ENCODE peak calls at places on chromosomes 1 and 21, in ten cellular contexts. One of them, this sample, is unnamed.
A peak's percentile ranks its signal among the peaks of the same experiment; 100 is the strongest.

GRCh38 chr1:228282329-228283042 is 74.6 kb downstream of the OBSCN start:
- DNase-seq in left lung: peak; percentile 80
- DNase-seq in tibial artery: no peak
- DNase-seq in naive thymus-derived CD4-positive, alpha-beta T cell: no peak
- DNase-seq in SK-N-MC: no peak
- DNase-seq in cardiac muscle cell: no peak
- DNase-seq in thoracic aorta: no peak
- DNase-seq in CD4-positive, alpha-beta memory T cell: no peak
- DNase-seq in effector memory CD4-positive, alpha-beta T cell: no peak
- DNase-seq in SJSA1: no peak
- DNase-seq in this sample: no peak

GRCh38 chr1:112698366-112699310 is 8.3 kb downstream of the RHOC start:
- DNase-seq in cardiac muscle cell: peak; percentile 60
- DNase-seq in effector memory CD4-positive, alpha-beta T cell: no peak
- DNase-seq in SJSA1: no peak
- DNase-seq in tibial artery: no peak
- DNase-seq in thoracic aorta: no peak
- DNase-seq in SK-N-MC: no peak
- DNase-seq in naive thymus-derived CD4-positive, alpha-beta T cell: no peak
- DNase-seq in left lung: peak; percentile 62
- DNase-seq in CD4-positive, alpha-beta memory T cell: no peak
- DNase-seq in this sample: no peak

GRCh38 chr21:15749045-15749867 is 19.5 kb downstream of the USP25 start:
- DNase-seq in CD4-positive, alpha-beta memory T cell: no peak
- DNase-seq in left lung: no peak
- DNase-seq in thoracic aorta: no peak
- DNase-seq in tibial artery: no peak
- DNase-seq in SJSA1: no peak
- DNase-seq in cardiac muscle cell: no peak
- DNase-seq in effector memory CD4-positive, alpha-beta T cell: no peak
- DNase-seq in SK-N-MC: no peak
- DNase-seq in naive thymus-derived CD4-positive, alpha-beta T cell: no peak
- DNase-seq in this sample: no peak

GRCh38 chr1:228315945-228316588 is 90.6 kb downstream of the TRIM11 start:
- DNase-seq in left lung: peak; percentile 80
- DNase-seq in tibial artery: peak; percentile 61
- DNase-seq in thoracic aorta: no peak
- DNase-seq in effector memory CD4-positive, alpha-beta T cell: no peak
- DNase-seq in cardiac muscle cell: no peak
- DNase-seq in naive thymus-derived CD4-positive, alpha-beta T cell: no peak
- DNase-seq in SK-N-MC: no peak
- DNase-seq in SJSA1: peak; percentile 41
- DNase-seq in CD4-positive, alpha-beta memory T cell: no peak
- DNase-seq in this sample: no peak

GRCh38 chr21:45332415-45332814 is 44.7 kb upstream of the POFUT2 start:
- DNase-seq in SK-N-MC: no peak
- DNase-seq in effector memory CD4-positive, alpha-beta T cell: no peak
- DNase-seq in thoracic aorta: no peak
- DNase-seq in SJSA1: no peak
- DNase-seq in left lung: no peak
- DNase-seq in tibial artery: no peak
- DNase-seq in CD4-positive, alpha-beta memory T cell: no peak
- DNase-seq in naive thymus-derived CD4-positive, alpha-beta T cell: no peak
- DNase-seq in cardiac muscle cell: no peak
- DNase-seq in this sample: no peak

GRCh38 chr1:11787251-11787803 is 18.4 kb downstream of the MTHFR start:
- DNase-seq in thoracic aorta: no peak
- DNase-seq in CD4-positive, alpha-beta memory T cell: no peak
- DNase-seq in left lung: peak; percentile 84
- DNase-seq in cardiac muscle cell: peak; percentile 78
- DNase-seq in tibial artery: peak; percentile 87
- DNase-seq in SK-N-MC: no peak
- DNase-seq in SJSA1: no peak
- DNase-seq in naive thymus-derived CD4-positive, alpha-beta T cell: no peak
- DNase-seq in effector memory CD4-positive, alpha-beta T cell: no peak
- DNase-seq in this sample: no peak

GRCh38 chr1:25809283-25809926 is 9.4 kb downstream of the SELENON start:
- DNase-seq in SK-N-MC: no peak
- DNase-seq in effector memory CD4-positive, alpha-beta T cell: no peak
- DNase-seq in tibial artery: peak; percentile 66
- DNase-seq in left lung: no peak
- DNase-seq in naive thymus-derived CD4-positive, alpha-beta T cell: no peak
- DNase-seq in CD4-positive, alpha-beta memory T cell: no peak
- DNase-seq in thoracic aorta: no peak
- DNase-seq in SJSA1: no peak
- DNase-seq in cardiac muscle cell: no peak
- DNase-seq in this sample: no peak

GRCh38 chr1:32336963-32337675 is 1.1 kb upstream of the MARCKSL1 start:
- DNase-seq in SJSA1: peak; percentile 54
- DNase-seq in SK-N-MC: no peak
- DNase-seq in effector memory CD4-positive, alpha-beta T cell: peak; percentile 53
- DNase-seq in CD4-positive, alpha-beta memory T cell: peak; percentile 58
- DNase-seq in cardiac muscle cell: no peak
- DNase-seq in left lung: peak; percentile 91
- DNase-seq in thoracic aorta: no peak
- DNase-seq in tibial artery: no peak
- DNase-seq in naive thymus-derived CD4-positive, alpha-beta T cell: no peak
- DNase-seq in this sample: peak; percentile 54

GRCh38 chr1:39196244-39197215 is 8.0 kb upstream of the MACF1 start:
- DNase-seq in SJSA1: no peak
- DNase-seq in CD4-positive, alpha-beta memory T cell: peak; percentile 87
- DNase-seq in left lung: no peak
- DNase-seq in SK-N-MC: peak; percentile 75
- DNase-seq in naive thymus-derived CD4-positive, alpha-beta T cell: peak; percentile 90
- DNase-seq in tibial artery: no peak
- DNase-seq in effector memory CD4-positive, alpha-beta T cell: no peak
- DNase-seq in cardiac muscle cell: no peak
- DNase-seq in thoracic aorta: no peak
- DNase-seq in this sample: peak; percentile 39

GRCh38 chr1:19091539-19091938 is 118.5 kb downstream of the UBR4 start:
- DNase-seq in left lung: no peak
- DNase-seq in thoracic aorta: no peak
- DNase-seq in SK-N-MC: no peak
- DNase-seq in SJSA1: no peak
- DNase-seq in effector memory CD4-positive, alpha-beta T cell: no peak
- DNase-seq in naive thymus-derived CD4-positive, alpha-beta T cell: no peak
- DNase-seq in CD4-positive, alpha-beta memory T cell: no peak
- DNase-seq in tibial artery: no peak
- DNase-seq in cardiac muscle cell: no peak
- DNase-seq in this sample: no peak
- H3K9me3 ChIP-seq in left lung: no peaks in the 10 kb centered on the region
- H3K9me3 ChIP-seq in thoracic aorta: no peaks in the 10 kb centered on the region
- H3K9me3 ChIP-seq in SK-N-MC: no peaks in the 10 kb centered on the region
- H3K9me3 ChIP-seq in SJSA1: no peaks in the 10 kb centered on the region
- H3K9me3 ChIP-seq in effector memory CD4-positive, alpha-beta T cell: no peaks in the 10 kb centered on the region
- H3K9me3 ChIP-seq in naive thymus-derived CD4-positive, alpha-beta T cell: no peaks in the 10 kb centered on the region
- H3K9me3 ChIP-seq in CD4-positive, alpha-beta memory T cell: no peaks in the 10 kb centered on the region
- H3K9me3 ChIP-seq in tibial artery: no peaks in the 10 kb centered on the region
- H3K9me3 ChIP-seq in cardiac muscle cell: no peaks in the 10 kb centered on the region
- H3K9me3 ChIP-seq in this sample: no peaks in the 10 kb centered on the region

GRCh38 chr1:55286851-55287602 is 71.9 kb upstream of the USP24 start:
- DNase-seq in cardiac muscle cell: no peak
- DNase-seq in CD4-positive, alpha-beta memory T cell: no peak
- DNase-seq in thoracic aorta: no peak
- DNase-seq in SJSA1: no peak
- DNase-seq in tibial artery: no peak
- DNase-seq in left lung: no peak
- DNase-seq in effector memory CD4-positive, alpha-beta T cell: no peak
- DNase-seq in SK-N-MC: no peak
- DNase-seq in naive thymus-derived CD4-positive, alpha-beta T cell: no peak
- DNase-seq in this sample: no peak
- H3K9me3 ChIP-seq in cardiac muscle cell: no peaks in the 10 kb centered on the region
- H3K9me3 ChIP-seq in CD4-positive, alpha-beta memory T cell: no peaks in the 10 kb centered on the region
- H3K9me3 ChIP-seq in thoracic aorta: no peaks in the 10 kb centered on the region
- H3K9me3 ChIP-seq in SJSA1: no peaks in the 10 kb centered on the region
- H3K9me3 ChIP-seq in tibial artery: no peaks in the 10 kb centered on the region
- H3K9me3 ChIP-seq in left lung: no peaks in the 10 kb centered on the region
- H3K9me3 ChIP-seq in effector memory CD4-positive, alpha-beta T cell: no peaks in the 10 kb centered on the region
- H3K9me3 ChIP-seq in SK-N-MC: no peaks in the 10 kb centered on the region
- H3K9me3 ChIP-seq in naive thymus-derived CD4-positive, alpha-beta T cell: no peaks in the 10 kb centered on the region
- H3K9me3 ChIP-seq in this sample: no peaks in the 10 kb centered on the region

GRCh38 chr1:45043094-45043493 is 31.0 kb downstream of the UROD start:
- DNase-seq in SJSA1: no peak
- DNase-seq in CD4-positive, alpha-beta memory T cell: no peak
- DNase-seq in naive thymus-derived CD4-positive, alpha-beta T cell: no peak
- DNase-seq in SK-N-MC: no peak
- DNase-seq in thoracic aorta: no peak
- DNase-seq in tibial artery: no peak
- DNase-seq in left lung: no peak
- DNase-seq in effector memory CD4-positive, alpha-beta T cell: no peak
- DNase-seq in cardiac muscle cell: no peak
- DNase-seq in this sample: no peak
- H3K9me3 ChIP-seq in SJSA1: no peaks in the 10 kb centered on the region
- H3K9me3 ChIP-seq in CD4-positive, alpha-beta memory T cell: no peaks in the 10 kb centered on the region
- H3K9me3 ChIP-seq in naive thymus-derived CD4-positive, alpha-beta T cell: no peaks in the 10 kb centered on the region
- H3K9me3 ChIP-seq in SK-N-MC: no peaks in the 10 kb centered on the region
- H3K9me3 ChIP-seq in thoracic aorta: no peaks in the 10 kb centered on the region
- H3K9me3 ChIP-seq in tibial artery: no peaks in the 10 kb centered on the region
- H3K9me3 ChIP-seq in left lung: no peaks in the 10 kb centered on the region
- H3K9me3 ChIP-seq in effector memory CD4-positive, alpha-beta T cell: no peaks in the 10 kb centered on the region
- H3K9me3 ChIP-seq in cardiac muscle cell: no peaks in the 10 kb centered on the region
- H3K9me3 ChIP-seq in this sample: no peaks in the 10 kb centered on the region

GRCh38 chr21:29989634-29990234 is 49.9 kb upstream of the GRIK1 start:
- DNase-seq in CD4-positive, alpha-beta memory T cell: no peak
- DNase-seq in left lung: no peak
- DNase-seq in cardiac muscle cell: no peak
- DNase-seq in SJSA1: no peak
- DNase-seq in effector memory CD4-positive, alpha-beta T cell: no peak
- DNase-seq in tibial artery: no peak
- DNase-seq in naive thymus-derived CD4-positive, alpha-beta T cell: no peak
- DNase-seq in thoracic aorta: no peak
- DNase-seq in SK-N-MC: no peak
- DNase-seq in this sample: no peak
- H3K9me3 ChIP-seq in CD4-positive, alpha-beta memory T cell: no peaks in the 10 kb centered on the region
- H3K9me3 ChIP-seq in left lung: peaks cover 29% of the 10 kb centered on the region
- H3K9me3 ChIP-seq in cardiac muscle cell: no peaks in the 10 kb centered on the region
- H3K9me3 ChIP-seq in SJSA1: no peaks in the 10 kb centered on the region
- H3K9me3 ChIP-seq in effector memory CD4-positive, alpha-beta T cell: no peaks in the 10 kb centered on the region
- H3K9me3 ChIP-seq in tibial artery: no peaks in the 10 kb centered on the region
- H3K9me3 ChIP-seq in naive thymus-derived CD4-positive, alpha-beta T cell: no peaks in the 10 kb centered on the region
- H3K9me3 ChIP-seq in thoracic aorta: no peaks in the 10 kb centered on the region
- H3K9me3 ChIP-seq in SK-N-MC: peaks cover 12% of the 10 kb centered on the region
- H3K9me3 ChIP-seq in this sample: no peaks in the 10 kb centered on the region

DNA sequence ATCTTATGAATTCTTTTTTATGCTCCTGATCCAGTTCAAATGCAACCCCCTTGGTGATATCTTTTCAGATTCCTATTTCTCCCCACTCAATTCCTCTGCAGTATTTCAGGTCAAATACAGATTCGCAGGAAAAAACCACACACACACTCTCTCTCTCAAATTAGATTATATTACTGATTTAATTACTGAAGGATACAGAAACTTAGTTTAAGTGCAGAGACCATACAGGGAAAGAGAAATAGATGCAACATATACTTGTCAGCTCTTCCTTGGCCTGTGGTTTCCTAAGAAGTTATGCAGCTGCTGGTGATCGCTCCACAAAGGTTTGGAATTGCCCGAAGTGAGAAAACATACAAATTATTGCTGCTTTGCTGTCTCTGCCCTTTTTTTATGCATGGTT is 400.9 kb downstream of the AGBL4 start:
- DNase-seq in thoracic aorta: no peak
- DNase-seq in cardiac muscle cell: no peak
- DNase-seq in naive thymus-derived CD4-positive, alpha-beta T cell: no peak
- DNase-seq in SJSA1: no peak
- DNase-seq in SK-N-MC: no peak
- DNase-seq in left lung: no peak
- DNase-seq in effector memory CD4-positive, alpha-beta T cell: no peak
- DNase-seq in tibial artery: no peak
- DNase-seq in CD4-positive, alpha-beta memory T cell: no peak
- DNase-seq in this sample: no peak
- H3K9me3 ChIP-seq in thoracic aorta: no peaks in the 10 kb centered on the region
- H3K9me3 ChIP-seq in cardiac muscle cell: no peaks in the 10 kb centered on the region
- H3K9me3 ChIP-seq in naive thymus-derived CD4-positive, alpha-beta T cell: no peaks in the 10 kb centered on the region
- H3K9me3 ChIP-seq in SJSA1: peaks cover 9% of the 10 kb centered on the region
- H3K9me3 ChIP-seq in SK-N-MC: no peaks in the 10 kb centered on the region
- H3K9me3 ChIP-seq in left lung: peaks cover 30% of the 10 kb centered on the region
- H3K9me3 ChIP-seq in effector memory CD4-positive, alpha-beta T cell: no peaks in the 10 kb centered on the region
- H3K9me3 ChIP-seq in tibial artery: no peaks in the 10 kb centered on the region
- H3K9me3 ChIP-seq in CD4-positive, alpha-beta memory T cell: no peaks in the 10 kb centered on the region
- H3K9me3 ChIP-seq in this sample: no peaks in the 10 kb centered on the region

DNA sequence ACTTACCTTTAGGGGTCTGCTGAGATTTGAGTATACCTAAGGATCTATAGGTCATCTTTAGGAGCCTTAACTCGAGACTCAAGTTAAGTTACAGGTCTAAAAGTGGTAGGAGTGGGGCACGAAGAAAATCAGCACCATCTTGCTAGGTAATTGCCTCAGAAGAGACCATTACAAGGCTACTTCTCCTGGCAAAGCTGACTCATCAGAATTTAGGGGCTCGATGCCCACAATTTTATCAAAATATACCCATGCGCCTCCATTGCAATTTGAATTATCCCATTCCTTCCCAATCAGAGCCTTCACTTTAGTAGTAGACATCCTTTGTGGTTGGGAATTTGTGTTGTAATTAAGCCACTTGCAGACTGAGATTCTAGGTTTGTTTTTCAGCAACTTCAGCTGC is 1994.3 kb downstream of the MRPL39 start:
- DNase-seq in SK-N-MC: no peak
- DNase-seq in SJSA1: no peak
- DNase-seq in tibial artery: no peak
- DNase-seq in left lung: no peak
- DNase-seq in effector memory CD4-positive, alpha-beta T cell: no peak
- DNase-seq in naive thymus-derived CD4-positive, alpha-beta T cell: no peak
- DNase-seq in cardiac muscle cell: no peak
- DNase-seq in CD4-positive, alpha-beta memory T cell: no peak
- DNase-seq in thoracic aorta: no peak
- DNase-seq in this sample: no peak
- H3K9me3 ChIP-seq in SK-N-MC: no peaks in the 10 kb centered on the region
- H3K9me3 ChIP-seq in SJSA1: no peaks in the 10 kb centered on the region
- H3K9me3 ChIP-seq in tibial artery: no peaks in the 10 kb centered on the region
- H3K9me3 ChIP-seq in left lung: no peaks in the 10 kb centered on the region
- H3K9me3 ChIP-seq in effector memory CD4-positive, alpha-beta T cell: no peaks in the 10 kb centered on the region
- H3K9me3 ChIP-seq in naive thymus-derived CD4-positive, alpha-beta T cell: no peaks in the 10 kb centered on the region
- H3K9me3 ChIP-seq in cardiac muscle cell: no peaks in the 10 kb centered on the region
- H3K9me3 ChIP-seq in CD4-positive, alpha-beta memory T cell: no peaks in the 10 kb centered on the region
- H3K9me3 ChIP-seq in thoracic aorta: no peaks in the 10 kb centered on the region
- H3K9me3 ChIP-seq in this sample: no peaks in the 10 kb centered on the region